ENCODE peak calls at places on chromosome 2, in eight cellular contexts. One of them, this sample, is unnamed.

GRCh38 chr2:169131587-169132512 is 62.5 kb downstream of the DHRS9 start:
- DNase-seq in astrocyte of the spinal cord: peak
- DNase-seq in left cardiac atrium: no peak
- DNase-seq in mesendoderm: peak
- DNase-seq in NAMALWA: peak
- DNase-seq in stimulated activated CD4-positive, alpha-beta T cell treated with anti-CD3 and anti-CD28 coated beads, Interleukin-12 subunit alpha, Interleukin-12 subunit beta, amount 100 ng/mL, for 4 hours: no peak
- DNase-seq in NCI-H1092 treated with DMSO at 0.1 percent for 48 hours: peak
- DNase-seq in smooth muscle cell of the brain vasculature: no peak
- DNase-seq in this sample: peak

GRCh38 chr2:191864623-191865521 is 18.0 kb upstream of the CAVIN2 start:
- DNase-seq in NAMALWA: no peak
- DNase-seq in mesendoderm: no peak
- DNase-seq in smooth muscle cell of the brain vasculature: no peak
- DNase-seq in left cardiac atrium: no peak
- DNase-seq in stimulated activated CD4-positive, alpha-beta T cell treated with anti-CD3 and anti-CD28 coated beads, Interleukin-12 subunit alpha, Interleukin-12 subunit beta, amount 100 ng/mL, for 4 hours: no peak
- DNase-seq in NCI-H1092 treated with DMSO at 0.1 percent for 48 hours: no peak
- DNase-seq in astrocyte of the spinal cord: peak
- DNase-seq in this sample: no peak

GRCh38 chr2:65017335-65017734 is 28.1 kb downstream of the SLC1A4 start:
- DNase-seq in NCI-H1092 treated with DMSO at 0.1 percent for 48 hours: no peak
- DNase-seq in mesendoderm: peak
- DNase-seq in left cardiac atrium: no peak
- DNase-seq in astrocyte of the spinal cord: no peak
- DNase-seq in NAMALWA: no peak
- DNase-seq in stimulated activated CD4-positive, alpha-beta T cell treated with anti-CD3 and anti-CD28 coated beads, Interleukin-12 subunit alpha, Interleukin-12 subunit beta, amount 100 ng/mL, for 4 hours: no peak
- DNase-seq in smooth muscle cell of the brain vasculature: no peak
- DNase-seq in this sample: no peak

GRCh38 chr2:237457388-237457941 is 29.6 kb upstream of the MLPH start:
- DNase-seq in left cardiac atrium: no peak
- DNase-seq in stimulated activated CD4-positive, alpha-beta T cell treated with anti-CD3 and anti-CD28 coated beads, Interleukin-12 subunit alpha, Interleukin-12 subunit beta, amount 100 ng/mL, for 4 hours: no peak
- DNase-seq in astrocyte of the spinal cord: no peak
- DNase-seq in smooth muscle cell of the brain vasculature: no peak
- DNase-seq in NCI-H1092 treated with DMSO at 0.1 percent for 48 hours: no peak
- DNase-seq in NAMALWA: no peak
- DNase-seq in mesendoderm: no peak
- DNase-seq in this sample: no peak

GRCh38 chr2:109438773-109439191 is 175.0 kb downstream of the SEPTIN10 start:
- DNase-seq in NAMALWA: no peak
- DNase-seq in astrocyte of the spinal cord: peak
- DNase-seq in stimulated activated CD4-positive, alpha-beta T cell treated with anti-CD3 and anti-CD28 coated beads, Interleukin-12 subunit alpha, Interleukin-12 subunit beta, amount 100 ng/mL, for 4 hours: no peak
- DNase-seq in NCI-H1092 treated with DMSO at 0.1 percent for 48 hours: peak
- DNase-seq in left cardiac atrium: peak
- DNase-seq in smooth muscle cell of the brain vasculature: no peak
- DNase-seq in mesendoderm: no peak
- DNase-seq in this sample: no peak

GRCh38 chr2:160838100-160838499 is 322.1 kb upstream of the TANK start:
- DNase-seq in NAMALWA: no peak
- DNase-seq in stimulated activated CD4-positive, alpha-beta T cell treated with anti-CD3 and anti-CD28 coated beads, Interleukin-12 subunit alpha, Interleukin-12 subunit beta, amount 100 ng/mL, for 4 hours: no peak
- DNase-seq in smooth muscle cell of the brain vasculature: no peak
- DNase-seq in astrocyte of the spinal cord: no peak
- DNase-seq in NCI-H1092 treated with DMSO at 0.1 percent for 48 hours: no peak
- DNase-seq in left cardiac atrium: no peak
- DNase-seq in mesendoderm: no peak
- DNase-seq in this sample: no peak

GRCh38 chr2:234550056-234550455 is 53.2 kb upstream of the ARL4C start:
- DNase-seq in mesendoderm: no peak
- DNase-seq in left cardiac atrium: no peak
- DNase-seq in stimulated activated CD4-positive, alpha-beta T cell treated with anti-CD3 and anti-CD28 coated beads, Interleukin-12 subunit alpha, Interleukin-12 subunit beta, amount 100 ng/mL, for 4 hours: no peak
- DNase-seq in NAMALWA: no peak
- DNase-seq in NCI-H1092 treated with DMSO at 0.1 percent for 48 hours: no peak
- DNase-seq in smooth muscle cell of the brain vasculature: no peak
- DNase-seq in astrocyte of the spinal cord: no peak
- DNase-seq in this sample: no peak

GRCh38 chr2:40341198-40341597 is 110.7 kb downstream of the SLC8A1 start:
- DNase-seq in NAMALWA: no peak
- DNase-seq in mesendoderm: no peak
- DNase-seq in stimulated activated CD4-positive, alpha-beta T cell treated with anti-CD3 and anti-CD28 coated beads, Interleukin-12 subunit alpha, Interleukin-12 subunit beta, amount 100 ng/mL, for 4 hours: no peak
- DNase-seq in NCI-H1092 treated with DMSO at 0.1 percent for 48 hours: no peak
- DNase-seq in astrocyte of the spinal cord: peak
- DNase-seq in smooth muscle cell of the brain vasculature: no peak
- DNase-seq in left cardiac atrium: no peak
- DNase-seq in this sample: no peak

GRCh38 chr2:45890819-45891218 is 239.3 kb downstream of the PRKCE start:
- DNase-seq in left cardiac atrium: no peak
- DNase-seq in stimulated activated CD4-positive, alpha-beta T cell treated with anti-CD3 and anti-CD28 coated beads, Interleukin-12 subunit alpha, Interleukin-12 subunit beta, amount 100 ng/mL, for 4 hours: no peak
- DNase-seq in NAMALWA: peak
- DNase-seq in smooth muscle cell of the brain vasculature: no peak
- DNase-seq in mesendoderm: no peak
- DNase-seq in astrocyte of the spinal cord: no peak
- DNase-seq in NCI-H1092 treated with DMSO at 0.1 percent for 48 hours: no peak
- DNase-seq in this sample: peak